ENCODE peak calls at places on chromosome 3, in five cellular contexts. One of them, this sample, is unnamed.

GRCh38 chr3:106299300-106300098 is 430.7 kb upstream of the CBLB start:
- DNase-seq in mammary epithelial cell: peak; percentile 12
- DNase-seq in neuronal stem cell: no peak
- DNase-seq in upper lobe of right lung: no peak
- DNase-seq in heart right ventricle: no peak
- DNase-seq in this sample: no peak

GRCh38 chr3:43152649-43153048 is 46.8 kb upstream of the POMGNT2 start:
- DNase-seq in heart right ventricle: no peak
- DNase-seq in mammary epithelial cell: no peak
- DNase-seq in neuronal stem cell: no peak
- DNase-seq in upper lobe of right lung: no peak
- DNase-seq in this sample: no peak

GRCh38 chr3:62954579-62954978 is 79.4 kb upstream of the CADPS start:
- DNase-seq in neuronal stem cell: no peak
- DNase-seq in heart right ventricle: no peak
- DNase-seq in mammary epithelial cell: no peak
- DNase-seq in upper lobe of right lung: no peak
- DNase-seq in this sample: peak; percentile 28

GRCh38 chr3:151856106-151856505 is 17.3 kb upstream of the SUCNR1 start:
- DNase-seq in mammary epithelial cell: no peak
- DNase-seq in neuronal stem cell: no peak
- DNase-seq in heart right ventricle: no peak
- DNase-seq in upper lobe of right lung: no peak
- DNase-seq in this sample: no peak

GRCh38 chr3:141894524-141895176 is 18.2 kb downstream of the ATP1B3 start:
- DNase-seq in neuronal stem cell: no peak
- DNase-seq in upper lobe of right lung: no peak
- DNase-seq in heart right ventricle: no peak
- DNase-seq in mammary epithelial cell: peak; percentile 81
- DNase-seq in this sample: peak; percentile 59

GRCh38 chr3:150472421-150472820 is 64.3 kb downstream of the TSC22D2 start:
- DNase-seq in heart right ventricle: no peak
- DNase-seq in upper lobe of right lung: no peak
- DNase-seq in neuronal stem cell: no peak
- DNase-seq in mammary epithelial cell: no peak
- DNase-seq in this sample: no peak

GRCh38 chr3:150723946-150724345 is 20.2 kb upstream of the ERICH6 start:
- DNase-seq in mammary epithelial cell: no peak
- DNase-seq in heart right ventricle: no peak
- DNase-seq in upper lobe of right lung: no peak
- DNase-seq in neuronal stem cell: no peak
- DNase-seq in this sample: no peak

GRCh38 chr3:4376499-4376898 is 73.3 kb downstream of the SETMAR start:
- DNase-seq in neuronal stem cell: no peak
- DNase-seq in heart right ventricle: no peak
- DNase-seq in upper lobe of right lung: no peak
- DNase-seq in mammary epithelial cell: peak; percentile 21
- DNase-seq in this sample: no peak

GRCh38 chr3:134369861-134370596 is 4.2 kb downstream of the AMOTL2 start:
- DNase-seq in upper lobe of right lung: peak; percentile 38
- DNase-seq in neuronal stem cell: no peak
- DNase-seq in heart right ventricle: no peak
- DNase-seq in mammary epithelial cell: no peak
- DNase-seq in this sample: no peak

GRCh38 chr3:123165163-123165562 is 36.6 kb upstream of the SEC22A start:
- DNase-seq in mammary epithelial cell: no peak
- DNase-seq in upper lobe of right lung: no peak
- DNase-seq in heart right ventricle: no peak
- DNase-seq in neuronal stem cell: no peak
- DNase-seq in this sample: no peak

GRCh38 chr3:123098411-123099330 is 31.8 kb downstream of the PDIA5 start:
- DNase-seq in mammary epithelial cell: no peak
- DNase-seq in upper lobe of right lung: no peak
- DNase-seq in heart right ventricle: no peak
- DNase-seq in neuronal stem cell: no peak
- DNase-seq in this sample: no peak

GRCh38 chr3:29694783-29695182 is 413.9 kb downstream of the RBMS3 start:
- DNase-seq in neuronal stem cell: no peak
- DNase-seq in upper lobe of right lung: no peak
- DNase-seq in mammary epithelial cell: peak; percentile 80
- DNase-seq in heart right ventricle: no peak
- DNase-seq in this sample: peak; percentile 23

GRCh38 chr3:151709847-151710246 is 23.9 kb upstream of the AADACL2 start:
- DNase-seq in heart right ventricle: no peak
- DNase-seq in upper lobe of right lung: no peak
- DNase-seq in neuronal stem cell: no peak
- DNase-seq in mammary epithelial cell: no peak
- DNase-seq in this sample: no peak

GRCh38 chr3:179956416-179956830 is 80.3 kb downstream of the PEX5L start:
- DNase-seq in heart right ventricle: no peak
- DNase-seq in neuronal stem cell: no peak
- DNase-seq in upper lobe of right lung: no peak
- DNase-seq in mammary epithelial cell: no peak
- DNase-seq in this sample: no peak

GRCh38 chr3:22977042-22977441 is 226.1 kb upstream of the UBE2E2 start:
- DNase-seq in mammary epithelial cell: no peak
- DNase-seq in heart right ventricle: no peak
- DNase-seq in upper lobe of right lung: no peak
- DNase-seq in neuronal stem cell: no peak
- DNase-seq in this sample: no peak

GRCh38 chr3:150412599-150413069 is 4.5 kb downstream of the TSC22D2 start:
- DNase-seq in mammary epithelial cell: peak; percentile 67
- DNase-seq in neuronal stem cell: no peak
- DNase-seq in heart right ventricle: no peak
- DNase-seq in upper lobe of right lung: no peak
- DNase-seq in this sample: peak; percentile 59

GRCh38 chr3:197949767-197950660 is at the start of gene RPL35A:
- DNase-seq in heart right ventricle: peak; percentile 82
- DNase-seq in upper lobe of right lung: peak; percentile 92
- DNase-seq in neuronal stem cell: peak; percentile 96
- DNase-seq in mammary epithelial cell: peak; percentile 93
- DNase-seq in this sample: peak; percentile 87

GRCh38 chr3:72298201-72299155 is 513.5 kb upstream of the PROK2 start:
- DNase-seq in mammary epithelial cell: no peak
- DNase-seq in upper lobe of right lung: no peak
- DNase-seq in heart right ventricle: no peak
- DNase-seq in neuronal stem cell: no peak
- DNase-seq in this sample: no peak

GRCh38 chr3:153331676-153332075 is 169.7 kb downstream of the RAP2B start:
- DNase-seq in heart right ventricle: no peak
- DNase-seq in upper lobe of right lung: no peak
- DNase-seq in mammary epithelial cell: no peak
- DNase-seq in neuronal stem cell: no peak
- DNase-seq in this sample: no peak

GRCh38 chr3:177035678-177036077 is 161.6 kb downstream of the TBL1XR1 start:
- DNase-seq in heart right ventricle: no peak
- DNase-seq in neuronal stem cell: no peak
- DNase-seq in mammary epithelial cell: no peak
- DNase-seq in upper lobe of right lung: no peak
- DNase-seq in this sample: no peak

GRCh38 chr3:63967675-63968611 is 55.4 kb downstream of the PSMD6 start:
- DNase-seq in heart right ventricle: no peak
- DNase-seq in mammary epithelial cell: peak; percentile 23
- DNase-seq in upper lobe of right lung: no peak
- DNase-seq in neuronal stem cell: no peak
- DNase-seq in this sample: peak; percentile 40

GRCh38 chr3:117853923-117854322 is 1144.3 kb downstream of the TUSC7 start:
- DNase-seq in upper lobe of right lung: no peak
- DNase-seq in mammary epithelial cell: peak; percentile 1
- DNase-seq in heart right ventricle: no peak
- DNase-seq in neuronal stem cell: no peak
- DNase-seq in this sample: no peak

GRCh38 chr3:16060358-16060852 is 114.1 kb upstream of the GALNT15 start:
- DNase-seq in neuronal stem cell: no peak
- DNase-seq in heart right ventricle: no peak
- DNase-seq in mammary epithelial cell: peak; percentile 97
- DNase-seq in upper lobe of right lung: no peak
- DNase-seq in this sample: no peak

GRCh38 chr3:40800343-40800742 is 275.6 kb downstream of the ZNF621 start:
- DNase-seq in mammary epithelial cell: peak; percentile 96
- DNase-seq in heart right ventricle: no peak
- DNase-seq in neuronal stem cell: no peak
- DNase-seq in upper lobe of right lung: no peak
- DNase-seq in this sample: no peak

GRCh38 chr3:183524476-183524875 is 31.0 kb downstream of the KLHL6 start:
- DNase-seq in heart right ventricle: no peak
- DNase-seq in upper lobe of right lung: no peak
- DNase-seq in mammary epithelial cell: no peak
- DNase-seq in neuronal stem cell: no peak
- DNase-seq in this sample: no peak

GRCh38 chr3:151599103-151599672 is 134.5 kb upstream of the AADACL2 start:
- DNase-seq in heart right ventricle: no peak
- DNase-seq in mammary epithelial cell: no peak
- DNase-seq in upper lobe of right lung: no peak
- DNase-seq in neuronal stem cell: no peak
- DNase-seq in this sample: no peak

GRCh38 chr3:30749230-30749629 is 142.8 kb downstream of the TGFBR2 start:
- DNase-seq in heart right ventricle: no peak
- DNase-seq in mammary epithelial cell: peak; percentile 54
- DNase-seq in upper lobe of right lung: no peak
- DNase-seq in neuronal stem cell: no peak
- DNase-seq in this sample: no peak

DNA sequence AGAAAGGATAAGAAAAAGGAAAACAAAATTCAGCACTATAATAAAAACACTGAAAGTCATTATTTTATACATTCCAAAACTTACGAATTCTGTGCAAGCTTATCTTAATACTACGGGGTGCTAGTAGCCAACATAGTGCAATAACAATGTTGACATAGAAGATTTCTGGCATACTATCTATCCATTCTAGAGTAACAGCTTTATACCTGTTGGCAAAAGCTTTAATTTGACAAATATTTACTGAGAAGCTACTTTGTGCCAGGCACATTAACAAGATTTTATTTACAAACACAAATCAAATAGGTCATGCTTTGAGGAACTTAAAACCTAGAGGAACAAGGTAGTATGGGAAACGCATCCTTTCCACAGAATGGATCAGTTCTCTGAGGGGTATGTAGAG is 1.1 kb downstream of the ACKR4 start:
- DNase-seq in upper lobe of right lung: no peak
- DNase-seq in neuronal stem cell: no peak
- DNase-seq in mammary epithelial cell: no peak
- DNase-seq in heart right ventricle: no peak
- DNase-seq in this sample: no peak
- H3K4me3 ChIP-seq in upper lobe of right lung: peak overlapping the region; percentile 25
- H3K4me3 ChIP-seq in neuronal stem cell: no peak overlapping the region
- H3K4me3 ChIP-seq in mammary epithelial cell: no peak overlapping the region
- H3K4me3 ChIP-seq in heart right ventricle: peak overlapping the region; percentile 48
- H3K4me3 ChIP-seq in this sample: no peak overlapping the region

GRCh38 chr3:66449411-66449931 is 51.4 kb downstream of the LRIG1 start:
- DNase-seq in mammary epithelial cell: no peak
- DNase-seq in neuronal stem cell: no peak
- DNase-seq in heart right ventricle: peak; percentile 31
- DNase-seq in upper lobe of right lung: no peak
- DNase-seq in this sample: no peak
- H3K4me1 ChIP-seq in mammary epithelial cell: peaks cover 9% of the 10 kb centered on the region
- H3K4me1 ChIP-seq in neuronal stem cell: peaks cover 4% of the 10 kb centered on the region
- H3K4me1 ChIP-seq in heart right ventricle: peaks cover 78% of the 10 kb centered on the region
- H3K4me1 ChIP-seq in upper lobe of right lung: peaks cover 47% of the 10 kb centered on the region
- H3K4me1 ChIP-seq in this sample: no peaks in the 10 kb centered on the region

GRCh38 chr3:194097141-194097880 is 38.6 kb upstream of the HES1 start:
- DNase-seq in upper lobe of right lung: no peak
- DNase-seq in heart right ventricle: no peak
- DNase-seq in mammary epithelial cell: no peak
- DNase-seq in neuronal stem cell: no peak
- DNase-seq in this sample: no peak

GRCh38 chr3:194098872-194099183 is 37.1 kb upstream of the HES1 start:
- DNase-seq in heart right ventricle: no peak
- DNase-seq in mammary epithelial cell: no peak
- DNase-seq in neuronal stem cell: no peak
- DNase-seq in upper lobe of right lung: no peak
- DNase-seq in this sample: no peak

GRCh38 chr3:194099215-194099614 is 36.7 kb upstream of the HES1 start:
- DNase-seq in neuronal stem cell: no peak
- DNase-seq in heart right ventricle: no peak
- DNase-seq in upper lobe of right lung: no peak
- DNase-seq in mammary epithelial cell: no peak
- DNase-seq in this sample: no peak

GRCh38 chr3:194095902-194096301 is 40.0 kb upstream of the HES1 start:
- DNase-seq in mammary epithelial cell: no peak
- DNase-seq in upper lobe of right lung: no peak
- DNase-seq in neuronal stem cell: no peak
- DNase-seq in heart right ventricle: no peak
- DNase-seq in this sample: no peak

GRCh38 chr3:194098036-194098871 is 37.7 kb upstream of the HES1 start:
- DNase-seq in upper lobe of right lung: no peak
- DNase-seq in mammary epithelial cell: no peak
- DNase-seq in neuronal stem cell: no peak
- DNase-seq in heart right ventricle: no peak
- DNase-seq in this sample: no peak
- H3K36me3 ChIP-seq in upper lobe of right lung: no peaks in the 10 kb centered on the region
- H3K36me3 ChIP-seq in mammary epithelial cell: no peaks in the 10 kb centered on the region
- H3K36me3 ChIP-seq in neuronal stem cell: no peaks in the 10 kb centered on the region
- H3K36me3 ChIP-seq in heart right ventricle: no peaks in the 10 kb centered on the region
- H3K36me3 ChIP-seq in this sample: no peaks in the 10 kb centered on the region

DNA sequence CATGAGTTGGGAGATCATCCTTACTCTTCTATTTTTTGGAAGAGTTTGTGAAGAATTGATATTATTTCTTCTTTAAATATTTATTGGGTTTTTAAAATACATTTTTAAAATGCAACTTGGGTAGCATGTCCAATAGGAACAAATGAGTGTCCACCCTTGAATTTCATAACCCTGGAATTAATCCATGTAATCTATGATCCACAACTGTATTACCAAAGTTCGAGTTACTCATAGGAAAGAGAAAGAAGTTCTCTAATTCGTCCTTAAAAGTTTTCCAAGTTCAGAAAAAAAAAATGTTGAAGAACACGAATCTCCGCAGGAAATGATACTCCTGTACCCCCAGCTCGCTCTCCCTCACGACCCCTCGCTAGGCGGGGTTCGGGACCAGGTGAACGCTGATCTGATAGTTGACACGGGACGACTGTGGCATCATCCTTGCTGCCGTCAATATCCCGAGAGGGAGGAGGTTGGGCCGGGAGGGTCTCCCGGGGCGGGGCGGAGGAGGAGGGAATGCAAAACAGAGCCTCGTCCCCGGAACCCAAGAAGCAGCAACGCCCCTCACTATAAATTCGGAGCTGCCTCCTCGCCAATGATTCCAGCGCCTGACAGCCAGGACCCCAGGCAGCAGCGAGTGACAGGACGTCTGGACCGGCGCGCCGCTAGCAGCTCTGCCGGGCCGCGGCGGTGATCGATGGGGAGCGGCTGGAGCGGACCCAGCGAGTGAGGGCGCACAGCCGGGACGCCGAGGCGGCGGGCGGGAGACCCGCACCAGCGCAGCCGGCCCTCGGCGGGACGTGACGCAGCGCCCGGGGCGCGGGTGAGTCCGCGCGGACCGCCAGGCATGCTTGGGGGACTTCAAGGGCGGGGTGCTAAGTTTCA is at the start of gene AGTR1:
- DNase-seq in heart right ventricle: peak; percentile 67
- DNase-seq in mammary epithelial cell: no peak
- DNase-seq in upper lobe of right lung: peak; percentile 64
- DNase-seq in neuronal stem cell: peak; percentile 68
- DNase-seq in this sample: peak; percentile 38
- H3K4me3 ChIP-seq in heart right ventricle: peak within 1 kb of the TSS; percentile 58
- H3K4me3 ChIP-seq in mammary epithelial cell: peak within 1 kb of the TSS; percentile 23
- H3K4me3 ChIP-seq in upper lobe of right lung: peak within 1 kb of the TSS; percentile 46
- H3K4me3 ChIP-seq in neuronal stem cell: peak within 1 kb of the TSS; percentile 81
- H3K4me3 ChIP-seq in this sample: peak within 1 kb of the TSS; percentile 25